ENCODE peak calls at places on chromosome 4, in nine cellular contexts. U is heart right ventricle, X is right lobe of liver, R is left lung, T is ovary, V is esophagus muscularis mucosa, M is testis, F is GM23338, Q is AG04450. N is an unnamed sample.
A peak's percentile ranks its signal among the peaks of the same experiment; 100 is the strongest.

GRCh38 chr4:15106417-15106816 is 104.1 kb downstream of the CPEB2 start:
- DNase-seq in U (no peak), X (peak; percentile 21), R (no peak), T (no peak), V (no peak), M (no peak), F (no peak), Q (no peak), N (no peak)

GRCh38 chr4:137375111-137375850 is 157.0 kb downstream of the PCDH18 start:
- DNase-seq in U (no peak), X (no peak), R (no peak), T (no peak), V (no peak), M (no peak), F (no peak), Q (no peak), N (no peak)

GRCh38 chr4:38723726-38724506 is 58.9 kb downstream of the TLR10 start:
- DNase-seq in U (no peak), X (no peak), R (no peak), T (no peak), V (peak; percentile 62), M (no peak), F (no peak), Q (no peak), N (no peak)

GRCh38 chr4:106208481-106209460 is 107.2 kb downstream of the TBCK start:
- DNase-seq in U (no peak), X (peak; percentile 48), R (no peak), T (no peak), V (no peak), M (no peak), F (peak; percentile 24), Q (no peak), N (no peak)

GRCh38 chr4:102338405-102338804 is 6.9 kb downstream of the SLC39A8 start:
- DNase-seq in U (no peak), X (no peak), R (no peak), T (no peak), V (no peak), M (no peak), F (no peak), Q (no peak), N (no peak)

GRCh38 chr4:151991884-151992166 is 231.0 kb upstream of the GATB start:
- DNase-seq in U (no peak), X (no peak), R (no peak), T (no peak), V (no peak), M (no peak), F (no peak), Q (no peak), N (no peak)

GRCh38 chr4:23516719-23517118 is 373.1 kb downstream of the PPARGC1A start:
- DNase-seq in U (no peak), X (no peak), R (no peak), T (no peak), V (no peak), M (no peak), F (no peak), Q (no peak), N (no peak)

GRCh38 chr4:37540486-37540885 is 145.7 kb downstream of the RELL1 start:
- DNase-seq in U (no peak), X (no peak), R (no peak), T (no peak), V (peak; percentile 90), M (no peak), F (peak; percentile 51), Q (no peak), N (no peak)

GRCh38 chr4:24063771-24064170 is 173.9 kb upstream of the PPARGC1A start:
- DNase-seq in U (no peak), X (no peak), R (no peak), T (no peak), V (no peak), M (no peak), F (no peak), Q (no peak), N (no peak)

GRCh38 chr4:185708348-185708747 is 103.6 kb downstream of the SORBS2 start:
- DNase-seq in U (no peak), X (no peak), R (no peak), T (no peak), V (no peak), M (no peak), F (no peak), Q (no peak), N (no peak)

DNA sequence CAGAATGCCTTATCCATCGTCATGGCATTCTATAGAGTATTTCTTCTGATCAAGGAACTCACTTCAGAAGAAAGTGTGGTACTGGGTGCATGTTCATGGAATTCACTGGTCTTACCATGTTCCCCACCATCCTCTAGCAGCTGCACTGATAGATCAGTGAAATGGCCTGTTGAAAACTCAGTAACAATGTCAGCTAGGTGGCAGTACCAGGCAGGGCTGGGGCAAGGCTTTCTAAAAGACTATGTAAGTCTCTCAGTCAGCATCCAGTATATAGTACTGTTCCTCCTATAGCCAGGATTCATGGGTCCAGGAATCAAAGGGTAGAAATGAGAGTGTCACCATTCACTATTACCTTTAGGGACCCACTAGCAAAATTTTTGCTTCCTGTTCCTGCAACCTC is 15.8 kb upstream of the LDB2 start:
- DNase-seq in U (no peak), X (no peak), R (no peak), T (peak; percentile 26), V (no peak), M (peak; percentile 68), F (peak; percentile 69), Q (no peak), N (peak; percentile 42)
- TF ChIP-seq CTCF in U (peak; percentile 40), X (no peak), R (no peak), T (no peak), V (peak; percentile 30), M (peak; percentile 31), F (peak; percentile 86), Q (peak; percentile 42), N (peak; percentile 29)

DNA sequence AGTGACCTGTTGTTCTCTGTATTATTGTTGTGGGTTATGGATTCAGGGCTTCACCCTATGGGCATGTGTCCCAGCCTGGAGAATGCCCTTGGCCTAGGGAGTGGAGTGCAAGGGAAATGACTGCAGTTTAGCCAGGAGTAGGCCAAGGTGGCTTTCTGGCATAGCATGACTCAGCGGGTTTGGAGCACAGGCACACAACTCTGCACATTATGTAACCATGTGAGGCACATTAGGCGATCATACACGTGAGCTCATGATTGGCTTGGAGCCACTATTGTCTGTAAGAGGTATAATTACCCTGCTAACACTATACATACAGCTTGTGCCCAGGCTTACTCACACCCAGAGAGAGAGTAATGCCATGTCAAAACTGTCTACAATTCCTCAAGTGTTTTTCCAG is 35.1 kb upstream of the TACR3 start:
- DNase-seq in U (no peak), X (no peak), R (no peak), T (peak; percentile 9), V (no peak), M (no peak), F (no peak), Q (no peak), N (no peak)
- H3K4me3 ChIP-seq in U (no peak overlapping the region), X (no peak overlapping the region), R (no peak overlapping the region), T (no peak overlapping the region), V (no peak overlapping the region), M (no peak overlapping the region), F (no peak overlapping the region), Q (no peak overlapping the region), N (no peak overlapping the region)

GRCh38 chr4:158666892-158667291 is 4.8 kb downstream of the C4orf46 start:
- DNase-seq in U (no peak), X (no peak), R (no peak), T (no peak), V (no peak), M (no peak), F (no peak), Q (no peak), N (no peak)
- H3K27ac ChIP-seq in U (no peak overlapping the region), X (no peak overlapping the region), R (no peak overlapping the region), T (no peak overlapping the region), V (no peak overlapping the region), M (no peak overlapping the region), F (no peak overlapping the region), Q (no peak overlapping the region), N (no peak overlapping the region)

GRCh38 chr4:153649572-153649991 is 34.5 kb upstream of the TLR2 start:
- DNase-seq in U (no peak), X (no peak), R (no peak), T (no peak), V (no peak), M (no peak), F (peak; percentile 68), Q (no peak), N (no peak)
- TF ChIP-seq CTCF in U (peak; percentile 40), X (no peak), R (no peak), T (no peak), V (peak; percentile 11), M (peak; percentile 21), F (peak; percentile 81), Q (peak; percentile 50), N (no peak)

GRCh38 chr4:113148925-113149324 is 99.5 kb downstream of the ANK2 start:
- DNase-seq in U (no peak), X (no peak), R (no peak), T (no peak), V (no peak), M (no peak), F (peak; percentile 62), Q (no peak), N (no peak)

GRCh38 chr4:113145519-113146291 is 96.3 kb downstream of the ANK2 start:
- DNase-seq in U (peak; percentile 44), X (no peak), R (no peak), T (peak; percentile 29), V (no peak), M (no peak), F (peak; percentile 77), Q (no peak), N (no peak)

GRCh38 chr4:113145147-113145518 is 95.7 kb downstream of the ANK2 start:
- DNase-seq in U (no peak), X (no peak), R (no peak), T (no peak), V (no peak), M (no peak), F (no peak), Q (no peak), N (no peak)

GRCh38 chr4:113146876-113147358 is 97.5 kb downstream of the ANK2 start:
- DNase-seq in U (no peak), X (peak; percentile 21), R (no peak), T (peak; percentile 33), V (no peak), M (no peak), F (no peak), Q (no peak), N (no peak)

DNA sequence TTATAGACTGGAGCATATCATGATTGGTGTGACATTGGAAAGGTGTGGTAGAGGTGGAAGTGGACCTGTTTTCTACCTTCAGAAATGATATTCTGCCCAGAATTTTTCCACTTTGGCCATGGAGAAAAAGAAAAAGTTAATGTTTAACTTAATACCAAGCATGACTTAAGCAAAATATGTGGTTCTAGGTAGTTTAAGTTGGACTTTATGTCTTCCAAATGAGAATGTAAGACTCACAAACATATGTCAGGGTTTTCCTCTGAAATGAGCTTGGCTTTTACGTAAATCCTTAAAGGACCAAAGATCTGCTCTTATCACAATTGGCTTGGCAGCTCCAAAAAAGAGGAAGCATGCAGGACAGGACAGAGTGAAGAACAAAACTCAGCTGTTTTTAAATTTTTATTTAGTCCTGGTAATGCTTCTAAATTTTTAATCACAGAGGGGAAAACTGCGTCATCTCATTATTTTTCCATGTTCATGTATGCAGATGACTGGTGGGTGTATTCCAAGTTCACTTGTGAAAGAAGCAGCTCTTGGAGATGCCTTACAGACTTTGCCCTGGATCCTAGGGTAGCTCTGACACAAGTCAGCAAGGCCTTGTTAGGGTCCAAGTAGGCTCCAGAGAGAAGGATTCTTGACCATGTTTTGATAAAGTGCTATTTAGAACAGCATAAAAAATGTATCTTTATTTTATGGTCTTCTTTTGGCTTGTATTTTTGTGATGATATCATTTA is 98.2 kb downstream of the ANK2 start:
- DNase-seq in U (no peak), X (no peak), R (no peak), T (peak; percentile 33), V (no peak), M (no peak), F (no peak), Q (no peak), N (no peak)
- H3K4me3 ChIP-seq in U (peak overlapping the region; percentile 48), X (peak overlapping the region; percentile 46), R (no peak overlapping the region), T (peak overlapping the region; percentile 39), V (peak overlapping the region; percentile 43), M (no peak overlapping the region), F (no peak overlapping the region), Q (no peak overlapping the region), N (peak overlapping the region; percentile 6)

GRCh38 chr4:176274441-176274840 is 5.4 kb upstream of the ASB5 start:
- DNase-seq in U (no peak), X (no peak), R (no peak), T (no peak), V (peak; percentile 62), M (no peak), F (no peak), Q (no peak), N (no peak)
- H3K27ac ChIP-seq in U (no peak overlapping the region), X (no peak overlapping the region), R (no peak overlapping the region), T (no peak overlapping the region), V (peak overlapping the region; percentile 3), M (no peak overlapping the region), F (no peak overlapping the region), Q (no peak overlapping the region), N (no peak overlapping the region)

N was measured in dorsolateral prefrontal cortex.